ENCODE peak calls at places on chromosome 13, in seven cellular contexts. L is pancreas, V is thoracic aorta, R is tibial artery, W is body of pancreas, I is GM23338, K is sigmoid colon. Y is an unnamed sample.

GRCh38 chr13:97068146-97068545 is 73.9 kb upstream of the OXGR1 start:
- DNase-seq in V (no peak), W (no peak), K (no peak), L (no peak), I (peak), R (no peak), Y (no peak)

GRCh38 chr13:113933901-113934300 is 40.0 kb downstream of the C13orf46 start:
- DNase-seq in I (no peak), L (no peak), W (no peak), V (no peak), K (peak), R (peak), Y (no peak)

GRCh38 chr13:34048652-34049051 is 230.7 kb downstream of the RFC3 start:
- DNase-seq in R (no peak), K (no peak), I (no peak), V (no peak), W (no peak), L (no peak), Y (no peak)

GRCh38 chr13:30429721-30430694 is 7.7 kb downstream of the UBE2L5 start:
- DNase-seq in V (no peak), L (no peak), I (no peak), K (no peak), R (no peak), W (no peak), Y (peak)

GRCh38 chr13:49776871-49777270 is 15.6 kb downstream of the KPNA3 start:
- DNase-seq in V (no peak), W (no peak), R (no peak), K (no peak), L (no peak), I (no peak), Y (no peak)

GRCh38 chr13:99911965-99912566 is 59.5 kb downstream of the ZIC5 start:
- DNase-seq in V (no peak), R (no peak), L (no peak), I (no peak), K (no peak), W (no peak), Y (no peak)

GRCh38 chr13:18949489-18949761 is 232.2 kb downstream of the TUBA3C start:
- DNase-seq in L (no peak), I (no peak), K (no peak), R (no peak), V (no peak), W (no peak), Y (no peak)

GRCh38 chr13:105063676-105064075 is 1471.8 kb downstream of the EFNB2 start:
- DNase-seq in K (no peak), R (no peak), V (no peak), I (no peak), L (no peak), W (no peak), Y (no peak)

GRCh38 chr13:84127597-84128128 is 245.4 kb upstream of the SLITRK1 start:
- DNase-seq in V (no peak), K (no peak), L (no peak), W (no peak), I (no peak), R (no peak), Y (no peak)

GRCh38 chr13:97566907-97567306 is 132.9 kb downstream of the RAP2A start:
- DNase-seq in R (no peak), W (no peak), I (no peak), L (no peak), K (no peak), V (no peak), Y (no peak)

GRCh38 chr13:43782686-43783085 is 4.1 kb downstream of the ENOX1 start:
- DNase-seq in I (no peak), L (no peak), K (no peak), W (no peak), R (no peak), V (no peak), Y (no peak)

GRCh38 chr13:48334534-48335127 is 31.1 kb downstream of the RB1 start:
- DNase-seq in L (no peak), V (no peak), R (no peak), W (no peak), I (peak), K (no peak), Y (no peak)

GRCh38 chr13:66076417-66076816 is 1153.7 kb downstream of the PCDH9 start:
- DNase-seq in L (no peak), R (no peak), K (no peak), W (no peak), V (no peak), I (no peak), Y (no peak)

GRCh38 chr13:25347156-25347555 is 24.6 kb upstream of the ATP8A2 start:
- DNase-seq in V (no peak), R (no peak), I (peak), W (no peak), L (no peak), K (no peak), Y (no peak)

GRCh38 chr13:28474491-28475134 is 20.3 kb downstream of the FLT1 start:
- DNase-seq in W (no peak), R (no peak), K (no peak), V (no peak), I (no peak), L (no peak), Y (no peak)

GRCh38 chr13:105446197-105446596 is 1089.3 kb downstream of the EFNB2 start:
- DNase-seq in K (no peak), W (no peak), I (no peak), L (no peak), V (no peak), R (no peak), Y (peak)

GRCh38 chr13:43127827-43128226 is 104.4 kb downstream of the DNAJC15 start:
- DNase-seq in L (no peak), V (no peak), I (no peak), K (no peak), R (no peak), W (no peak), Y (no peak)

GRCh38 chr13:46101488-46102289 is 3.1 kb downstream of the CPB2 start:
- DNase-seq in K (no peak), R (no peak), V (no peak), W (no peak), I (no peak), L (no peak), Y (peak)

GRCh38 chr13:38202730-38203129 is 146.9 kb upstream of the UFM1 start:
- DNase-seq in R (no peak), L (no peak), I (no peak), K (no peak), W (no peak), V (no peak), Y (no peak)

GRCh38 chr13:51907040-51907732 is 45.4 kb downstream of the CCDC70 start:
- DNase-seq in R (no peak), I (no peak), K (no peak), L (no peak), V (no peak), W (no peak), Y (no peak)

GRCh38 chr13:28452755-28453154 is 42.2 kb downstream of the FLT1 start:
- DNase-seq in W (no peak), R (no peak), L (no peak), I (no peak), K (no peak), V (no peak), Y (no peak)

GRCh38 chr13:71864981-71865857 is 1.8 kb downstream of the DACH1 start:
- DNase-seq in L (peak), W (peak), I (peak), K (peak), V (no peak), R (no peak), Y (peak)

GRCh38 chr13:71867101-71867814 is at the start of gene DACH1:
- DNase-seq in L (peak), W (peak), K (no peak), R (peak), I (peak), V (no peak), Y (peak)

GRCh38 chr13:71864094-71864980 is 2.7 kb downstream of the DACH1 start:
- DNase-seq in W (peak), I (peak), V (no peak), R (peak), L (peak), K (peak), Y (peak)

GRCh38 chr13:71865858-71866172 is 1.2 kb downstream of the DACH1 start:
- DNase-seq in R (no peak), L (peak), V (no peak), K (peak), I (peak), W (no peak), Y (no peak)

GRCh38 chr13:71866173-71867091 is 572 bp downstream of the DACH1 start:
- DNase-seq in V (no peak), I (peak), W (peak), K (no peak), R (no peak), L (peak), Y (peak)
- TF ChIP-seq CTCF in V (no peak), I (no peak), W (no peak), K (no peak), R (no peak), L (no peak), Y (peak)

GRCh38 chr13:40987606-40988280 is 31.4 kb downstream of the ELF1 start:
- DNase-seq in K (no peak), W (no peak), R (no peak), I (no peak), L (no peak), V (no peak), Y (no peak)
- H3K27ac ChIP-seq in K (no peak), W (peak), R (no peak), I (no peak), L (no peak), V (no peak), Y (no peak)

DNA sequence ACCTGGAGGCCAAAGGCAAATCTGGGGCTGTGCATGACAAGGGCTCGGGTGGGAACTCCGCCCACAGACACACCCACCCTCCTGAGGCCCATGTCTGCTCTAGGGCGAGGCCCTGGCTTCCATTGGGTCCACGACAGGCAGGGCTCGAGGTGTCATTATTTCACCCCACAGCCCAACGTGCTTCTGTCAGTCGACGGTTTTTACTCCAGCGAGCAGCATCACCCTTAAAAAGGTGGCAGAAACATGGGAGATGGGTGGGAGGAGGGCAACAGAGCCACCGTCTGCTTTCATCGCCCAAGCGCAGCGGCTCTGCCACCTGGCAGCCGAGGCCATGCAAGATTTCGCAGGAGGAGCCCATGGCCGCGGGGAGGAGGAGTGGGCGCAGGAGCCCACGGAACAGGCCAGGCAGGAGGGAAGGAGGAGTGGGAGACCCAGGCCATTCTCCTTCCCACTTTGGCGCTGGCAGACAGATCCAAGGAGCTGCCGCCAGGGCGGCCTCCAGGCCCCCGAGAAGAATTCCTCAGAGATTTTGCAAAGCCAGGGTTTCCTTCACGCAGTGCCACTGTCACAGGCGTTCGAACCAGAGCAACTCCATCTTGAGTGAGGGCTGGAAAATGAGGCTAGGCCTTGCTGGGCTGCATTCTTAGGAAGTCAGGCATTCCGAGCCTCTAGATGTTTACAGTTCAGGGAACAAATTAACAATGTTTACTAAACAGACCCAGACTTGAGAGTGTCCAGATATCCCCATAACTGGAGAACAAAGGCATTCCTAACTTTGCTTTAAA is 49.3 kb upstream of the TUBGCP3 start:
- DNase-seq in W (no peak), I (peak), R (no peak), K (no peak), V (no peak), L (no peak), Y (no peak)
- TF ChIP-seq CTCF in W (no peak), I (no peak), R (no peak), K (no peak), V (no peak), L (no peak), Y (no peak)

GRCh38 chr13:93227280-93227905 is 786 bp downstream of the GPC6 start:
- DNase-seq in W (no peak), R (no peak), I (peak), K (peak), V (no peak), L (peak), Y (no peak)

GRCh38 chr13:93226623-93227279 is at the start of gene GPC6:
- DNase-seq in R (no peak), K (peak), W (no peak), V (no peak), L (no peak), I (peak), Y (peak)

GRCh38 chr13:93225610-93226009 is 997 bp upstream of the GPC6 start:
- DNase-seq in W (no peak), I (no peak), L (no peak), V (no peak), K (no peak), R (no peak), Y (no peak)

GRCh38 chr13:93224545-93224944 is 2.1 kb upstream of the GPC6 start:
- DNase-seq in W (no peak), I (peak), R (no peak), V (no peak), K (no peak), L (no peak), Y (no peak)

GRCh38 chr13:93226065-93226622 is 463 bp upstream of the GPC6 start:
- DNase-seq in R (no peak), L (no peak), W (no peak), K (no peak), V (no peak), I (no peak), Y (no peak)
- H3K27ac ChIP-seq in R (peak), L (no peak), W (no peak), K (peak), V (peak), I (no peak), Y (no peak)

DNA sequence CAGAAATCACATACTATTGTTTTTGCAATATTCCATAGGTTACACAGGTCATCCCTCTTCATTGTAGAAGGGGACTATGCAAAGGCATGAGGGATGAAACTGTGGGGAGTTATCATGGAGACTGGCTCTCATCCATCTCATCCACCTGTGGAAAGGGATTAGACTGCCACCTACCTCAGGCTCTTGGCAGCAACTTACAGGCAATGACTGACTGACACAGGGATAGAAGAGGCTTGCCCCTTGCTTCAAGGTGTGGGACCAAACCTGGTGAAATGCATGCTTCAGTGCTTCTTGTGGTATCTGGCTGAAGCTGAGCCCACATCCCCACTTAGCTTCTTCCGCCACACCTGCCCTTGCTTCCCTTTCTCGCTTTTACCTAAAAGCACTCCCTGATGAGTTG is 341.3 kb downstream of the GPC5 start:
- DNase-seq in V (no peak), R (no peak), K (no peak), L (no peak), I (peak), W (no peak), Y (no peak)
- TF ChIP-seq CTCF in V (no peak), R (no peak), K (no peak), L (no peak), I (peak), W (no peak), Y (no peak)

GRCh38 chr13:26950546-26950945 is 190.0 kb upstream of the GPR12 start:
- DNase-seq in K (no peak), W (no peak), V (no peak), R (no peak), I (no peak), L (no peak), Y (no peak)
- H3K27ac ChIP-seq in K (no peak), W (peak), V (no peak), R (no peak), I (no peak), L (peak), Y (no peak)

GRCh38 chr13:72290962-72291681 is 424.1 kb upstream of the DACH1 start:
- DNase-seq in I (peak), R (no peak), W (no peak), L (no peak), V (no peak), K (no peak), Y (no peak)
- TF ChIP-seq CTCF in I (peak), R (no peak), W (no peak), L (no peak), V (no peak), K (no peak), Y (no peak)

DNA sequence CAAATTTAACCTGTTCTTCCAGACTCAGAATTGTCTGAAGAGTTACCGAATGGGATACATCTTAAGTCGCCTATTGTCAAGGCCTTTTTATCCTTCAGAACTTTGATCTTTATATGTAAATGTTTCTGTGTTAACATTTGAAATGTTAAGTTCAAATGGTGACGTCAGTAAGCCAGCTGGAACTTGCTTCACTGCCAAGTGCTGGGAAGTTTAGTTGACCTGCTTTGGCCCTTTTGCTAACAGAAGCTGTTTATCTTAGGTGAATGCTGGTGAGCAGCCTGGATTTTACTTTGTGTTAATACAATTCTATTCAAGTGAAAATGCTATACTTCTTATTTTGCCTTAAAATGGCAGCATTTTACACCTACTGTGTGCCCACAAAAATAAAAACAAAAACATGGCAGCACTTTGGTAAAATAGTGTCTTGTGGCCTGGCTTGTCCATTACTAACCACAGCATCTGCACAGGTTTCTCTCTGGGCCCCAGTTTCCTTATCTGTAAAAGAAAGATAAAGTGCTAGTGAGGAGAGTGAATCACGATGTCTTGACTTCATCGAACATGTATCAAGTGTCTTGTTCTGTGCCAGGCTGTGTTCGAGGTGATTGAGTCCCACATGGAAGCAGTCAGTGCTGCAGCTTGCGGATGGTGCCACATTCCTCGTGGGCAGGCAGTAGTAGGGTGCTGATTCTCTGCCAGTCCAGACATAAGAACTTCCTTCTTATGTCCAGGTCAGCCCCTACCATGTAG is 2.2 kb downstream of the NAXD start:
- DNase-seq in K (peak), W (peak), V (no peak), L (peak), R (no peak), I (peak), Y (peak)
- H3K27ac ChIP-seq in K (peak), W (peak), V (no peak), L (peak), R (peak), I (no peak), Y (peak)